ENCODE peak calls at places on chromosomes 6 and 20, in ten cellular contexts. One of them, this sample, is unnamed.

GRCh38 chr6:1322725-1323219 is 10.9 kb downstream of the FOXQ1 start:
- DNase-seq in activated naive CD4-positive, alpha-beta T cell: no peak
- DNase-seq in NCI-H526: no peak
- DNase-seq in uterus: no peak
- DNase-seq in NCI-H2081: no peak
- DNase-seq in GM19239: no peak
- DNase-seq in fibroblast of mammary gland: no peak
- DNase-seq in NCI-H1092: no peak
- DNase-seq in A172: no peak
- DNase-seq in fibroblast of villous mesenchyme: peak
- DNase-seq in this sample: no peak

GRCh38 chr6:152299336-152299735 is 337.8 kb downstream of the SYNE1 start:
- DNase-seq in activated naive CD4-positive, alpha-beta T cell: no peak
- DNase-seq in NCI-H526: no peak
- DNase-seq in uterus: no peak
- DNase-seq in NCI-H2081: no peak
- DNase-seq in GM19239: no peak
- DNase-seq in fibroblast of mammary gland: no peak
- DNase-seq in NCI-H1092: no peak
- DNase-seq in A172: no peak
- DNase-seq in fibroblast of villous mesenchyme: no peak
- DNase-seq in this sample: no peak

GRCh38 chr20:18666803-18667460 is 79.1 kb downstream of the DTD1 start:
- DNase-seq in activated naive CD4-positive, alpha-beta T cell: no peak
- DNase-seq in NCI-H526: peak
- DNase-seq in uterus: peak
- DNase-seq in NCI-H2081: peak
- DNase-seq in GM19239: no peak
- DNase-seq in fibroblast of mammary gland: peak
- DNase-seq in NCI-H1092: peak
- DNase-seq in A172: no peak
- DNase-seq in fibroblast of villous mesenchyme: no peak
- DNase-seq in this sample: no peak

GRCh38 chr6:125821825-125822281 is 31.1 kb downstream of the NCOA7 start:
- DNase-seq in activated naive CD4-positive, alpha-beta T cell: no peak
- DNase-seq in NCI-H526: no peak
- DNase-seq in uterus: peak
- DNase-seq in NCI-H2081: peak
- DNase-seq in GM19239: no peak
- DNase-seq in fibroblast of mammary gland: no peak
- DNase-seq in NCI-H1092: peak
- DNase-seq in A172: peak
- DNase-seq in fibroblast of villous mesenchyme: no peak
- DNase-seq in this sample: no peak

GRCh38 chr6:152893187-152893586 is 89.7 kb downstream of the FBXO5 start:
- DNase-seq in activated naive CD4-positive, alpha-beta T cell: no peak
- DNase-seq in NCI-H526: no peak
- DNase-seq in uterus: no peak
- DNase-seq in NCI-H2081: no peak
- DNase-seq in GM19239: no peak
- DNase-seq in fibroblast of mammary gland: no peak
- DNase-seq in NCI-H1092: no peak
- DNase-seq in A172: no peak
- DNase-seq in fibroblast of villous mesenchyme: no peak
- DNase-seq in this sample: no peak

GRCh38 chr6:159978291-159979135 is 9.6 kb downstream of the IGF2R start:
- DNase-seq in activated naive CD4-positive, alpha-beta T cell: no peak
- DNase-seq in NCI-H526: no peak
- DNase-seq in uterus: no peak
- DNase-seq in NCI-H2081: no peak
- DNase-seq in GM19239: no peak
- DNase-seq in fibroblast of mammary gland: no peak
- DNase-seq in NCI-H1092: no peak
- DNase-seq in A172: peak
- DNase-seq in fibroblast of villous mesenchyme: no peak
- DNase-seq in this sample: no peak

GRCh38 chr6:17710331-17710730 is 3.6 kb upstream of the NUP153 start:
- DNase-seq in activated naive CD4-positive, alpha-beta T cell: no peak
- DNase-seq in NCI-H526: no peak
- DNase-seq in uterus: no peak
- DNase-seq in NCI-H2081: no peak
- DNase-seq in GM19239: no peak
- DNase-seq in fibroblast of mammary gland: peak
- DNase-seq in NCI-H1092: no peak
- DNase-seq in A172: no peak
- DNase-seq in fibroblast of villous mesenchyme: peak
- DNase-seq in this sample: no peak

GRCh38 chr20:48690888-48691287 is 136.9 kb downstream of the PREX1 start:
- DNase-seq in activated naive CD4-positive, alpha-beta T cell: no peak
- DNase-seq in NCI-H526: peak
- DNase-seq in uterus: no peak
- DNase-seq in NCI-H2081: no peak
- DNase-seq in GM19239: no peak
- DNase-seq in fibroblast of mammary gland: no peak
- DNase-seq in NCI-H1092: no peak
- DNase-seq in A172: no peak
- DNase-seq in fibroblast of villous mesenchyme: no peak
- DNase-seq in this sample: no peak

GRCh38 chr6:100194535-100194934 is 200.5 kb upstream of the MCHR2 start:
- DNase-seq in activated naive CD4-positive, alpha-beta T cell: no peak
- DNase-seq in NCI-H526: no peak
- DNase-seq in uterus: no peak
- DNase-seq in NCI-H2081: no peak
- DNase-seq in GM19239: no peak
- DNase-seq in fibroblast of mammary gland: peak
- DNase-seq in NCI-H1092: no peak
- DNase-seq in A172: no peak
- DNase-seq in fibroblast of villous mesenchyme: peak
- DNase-seq in this sample: no peak

GRCh38 chr6:133553652-133554051 is 312.5 kb downstream of the EYA4 start:
- DNase-seq in activated naive CD4-positive, alpha-beta T cell: no peak
- DNase-seq in NCI-H526: peak
- DNase-seq in uterus: peak
- DNase-seq in NCI-H2081: peak
- DNase-seq in GM19239: no peak
- DNase-seq in fibroblast of mammary gland: peak
- DNase-seq in NCI-H1092: peak
- DNase-seq in A172: peak
- DNase-seq in fibroblast of villous mesenchyme: peak
- DNase-seq in this sample: peak

GRCh38 chr20:2757969-2758368 is 42.5 kb downstream of the CPXM1 start:
- DNase-seq in activated naive CD4-positive, alpha-beta T cell: no peak
- DNase-seq in NCI-H526: no peak
- DNase-seq in uterus: no peak
- DNase-seq in NCI-H2081: no peak
- DNase-seq in GM19239: no peak
- DNase-seq in fibroblast of mammary gland: no peak
- DNase-seq in NCI-H1092: no peak
- DNase-seq in A172: no peak
- DNase-seq in fibroblast of villous mesenchyme: no peak
- DNase-seq in this sample: no peak

GRCh38 chr6:80991316-80991715 is 761.2 kb downstream of the TENT5A start:
- DNase-seq in activated naive CD4-positive, alpha-beta T cell: no peak
- DNase-seq in NCI-H526: no peak
- DNase-seq in uterus: no peak
- DNase-seq in NCI-H2081: no peak
- DNase-seq in GM19239: no peak
- DNase-seq in fibroblast of mammary gland: no peak
- DNase-seq in NCI-H1092: no peak
- DNase-seq in A172: no peak
- DNase-seq in fibroblast of villous mesenchyme: no peak
- DNase-seq in this sample: no peak

GRCh38 chr6:112384511-112384910 is 37.4 kb downstream of the RFPL4B start:
- DNase-seq in activated naive CD4-positive, alpha-beta T cell: no peak
- DNase-seq in NCI-H526: no peak
- DNase-seq in uterus: no peak
- DNase-seq in NCI-H2081: no peak
- DNase-seq in GM19239: no peak
- DNase-seq in fibroblast of mammary gland: no peak
- DNase-seq in NCI-H1092: no peak
- DNase-seq in A172: no peak
- DNase-seq in fibroblast of villous mesenchyme: no peak
- DNase-seq in this sample: no peak

GRCh38 chr6:106417572-106418147 is 57.1 kb downstream of the CRYBG1 start:
- DNase-seq in activated naive CD4-positive, alpha-beta T cell: no peak
- DNase-seq in NCI-H526: no peak
- DNase-seq in uterus: no peak
- DNase-seq in NCI-H2081: no peak
- DNase-seq in GM19239: no peak
- DNase-seq in fibroblast of mammary gland: no peak
- DNase-seq in NCI-H1092: no peak
- DNase-seq in A172: no peak
- DNase-seq in fibroblast of villous mesenchyme: no peak
- DNase-seq in this sample: no peak

GRCh38 chr20:43446361-43446879 is 11.3 kb upstream of the SRSF6 start:
- DNase-seq in activated naive CD4-positive, alpha-beta T cell: no peak
- DNase-seq in NCI-H526: no peak
- DNase-seq in uterus: no peak
- DNase-seq in NCI-H2081: no peak
- DNase-seq in GM19239: no peak
- DNase-seq in fibroblast of mammary gland: peak
- DNase-seq in NCI-H1092: no peak
- DNase-seq in A172: no peak
- DNase-seq in fibroblast of villous mesenchyme: no peak
- DNase-seq in this sample: no peak